ENCODE peak calls at places on chromosomes 13 and 19, in four cellular contexts. E, N, G and B are unnamed samples. For H4K20me1, the result is how much of the 10 kb centered on the place peaks cover.

GRCh38 chr13:98731925-98732324 is 20.5 kb downstream of the SLC15A1 start:
- DNase-seq in E (no peak), N (no peak), G (no peak), B (no peak)

GRCh38 chr19:10544242-10544752 is 593 bp downstream of the ATG4D start:
- DNase-seq in E (no peak), N (no peak), G (no peak), B (no peak)

GRCh38 chr13:74047925-74048324 is 86.3 kb downstream of the KLF12 start:
- DNase-seq in E (no peak), N (peak), G (no peak), B (no peak)

GRCh38 chr19:18364826-18365528 is 21.0 kb upstream of the GDF15 start:
- DNase-seq in E (peak), N (peak), G (no peak), B (peak)

GRCh38 chr19:29871143-29871542 is 59.4 kb downstream of the CCNE1 start:
- DNase-seq in E (no peak), N (no peak), G (no peak), B (no peak)

GRCh38 chr19:10979950-10980349 is 19.1 kb downstream of the SMARCA4 start:
- DNase-seq in E (peak), N (no peak), G (no peak), B (peak)

GRCh38 chr13:111119966-111120365 is 4.9 kb downstream of the ARHGEF7 start:
- DNase-seq in E (peak), N (no peak), G (no peak), B (no peak)

GRCh38 chr19:57708641-57709354 is at the start of gene ZNF154:
- DNase-seq in E (peak), N (peak), G (peak), B (peak)

GRCh38 chr13:33723772-33724435 is 94.0 kb upstream of the RFC3 start:
- DNase-seq in E (peak), N (peak), G (peak), B (peak)

GRCh38 chr19:32662186-32662585 is 12.8 kb downstream of the ANKRD27 start:
- DNase-seq in E (peak), N (peak), G (no peak), B (peak)

GRCh38 chr13:79062291-79062690 is 343.8 kb downstream of the RBM26 start:
- DNase-seq in E (no peak), N (no peak), G (no peak), B (no peak)

GRCh38 chr19:55452381-55453325 is 8.8 kb downstream of the ISOC2 start:
- DNase-seq in E (peak), N (peak), G (peak), B (peak)

GRCh38 chr13:89514534-89515312 is 1832.8 kb upstream of the MIR17HG start:
- DNase-seq in E (peak), N (peak), G (no peak), B (no peak)

GRCh38 chr19:33746159-33746558 is 50.5 kb upstream of the KCTD15 start:
- DNase-seq in E (no peak), N (no peak), G (no peak), B (peak)

GRCh38 chr13:34857561-34857960 is 84.5 kb upstream of the NBEA start:
- DNase-seq in E (no peak), N (no peak), G (no peak), B (no peak)

GRCh38 chr13:77918391-77919261 is at the start of gene EDNRB:
- DNase-seq in E (peak), N (peak), G (peak), B (peak)

GRCh38 chr13:58085819-58086218 is 454.3 kb downstream of the PCDH17 start:
- DNase-seq in E (no peak), N (peak), G (no peak), B (no peak)

GRCh38 chr19:47486900-47487299 is 2.9 kb upstream of the KPTN start:
- DNase-seq in E (no peak), N (no peak), G (no peak), B (no peak)

GRCh38 chr19:6059996-6060599 is 50.2 kb downstream of the RFX2 start:
- DNase-seq in E (no peak), N (no peak), G (no peak), B (no peak)

GRCh38 chr19:38714354-38714778 is 29.9 kb downstream of the CAPN12 start:
- DNase-seq in E (no peak), N (no peak), G (no peak), B (no peak)

GRCh38 chr13:34257980-34258379 is 440.0 kb downstream of the RFC3 start:
- DNase-seq in E (no peak), N (no peak), G (no peak), B (no peak)

GRCh38 chr19:56764296-56764695 is 76.2 kb downstream of the PEG3 start:
- DNase-seq in E (no peak), N (no peak), G (no peak), B (no peak)

GRCh38 chr13:44103721-44104490 is 224.2 kb downstream of the LACC1 start:
- DNase-seq in E (no peak), N (no peak), G (no peak), B (no peak)

GRCh38 chr19:52453324-52454094 is at the start of gene ZNF578:
- DNase-seq in E (peak), N (peak), G (no peak), B (peak)

GRCh38 chr13:110574161-110574560 is 12.6 kb upstream of the RAB20 start:
- DNase-seq in E (no peak), N (no peak), G (no peak), B (no peak)

GRCh38 chr19:6210091-6210490 is 69.7 kb downstream of the MLLT1 start:
- DNase-seq in E (no peak), N (no peak), G (no peak), B (no peak)

GRCh38 chr13:44516771-44517170 is 59.4 kb downstream of the TSC22D1 start:
- DNase-seq in E (no peak), N (no peak), G (peak), B (no peak)

GRCh38 chr19:37719927-37720265 is 335 bp upstream of the ZNF607 start:
- DNase-seq in E (no peak), N (no peak), G (no peak), B (no peak)

GRCh38 chr13:37029617-37030016 is 29.0 kb downstream of the EXOSC8 start:
- DNase-seq in E (peak), N (peak), G (no peak), B (peak)
- H3K4me2 ChIP-seq in E (no peak), N (no peak), G (no peak), B (no peak)

GRCh38 chr19:7852851-7853759 is 21.1 kb downstream of the PRR36 start:
- DNase-seq in E (peak), N (no peak), G (peak), B (peak)
- H4K20me1 ChIP-seq in E (under half), N (under half), G (under half), B (under half)

GRCh38 chr19:45767410-45767880 is 1.6 kb downstream of the SIX5 start:
- DNase-seq in E (peak), N (peak), G (peak), B (peak)
- H3K27ac ChIP-seq in E (peak), N (peak), G (no peak), B (peak)

DNA sequence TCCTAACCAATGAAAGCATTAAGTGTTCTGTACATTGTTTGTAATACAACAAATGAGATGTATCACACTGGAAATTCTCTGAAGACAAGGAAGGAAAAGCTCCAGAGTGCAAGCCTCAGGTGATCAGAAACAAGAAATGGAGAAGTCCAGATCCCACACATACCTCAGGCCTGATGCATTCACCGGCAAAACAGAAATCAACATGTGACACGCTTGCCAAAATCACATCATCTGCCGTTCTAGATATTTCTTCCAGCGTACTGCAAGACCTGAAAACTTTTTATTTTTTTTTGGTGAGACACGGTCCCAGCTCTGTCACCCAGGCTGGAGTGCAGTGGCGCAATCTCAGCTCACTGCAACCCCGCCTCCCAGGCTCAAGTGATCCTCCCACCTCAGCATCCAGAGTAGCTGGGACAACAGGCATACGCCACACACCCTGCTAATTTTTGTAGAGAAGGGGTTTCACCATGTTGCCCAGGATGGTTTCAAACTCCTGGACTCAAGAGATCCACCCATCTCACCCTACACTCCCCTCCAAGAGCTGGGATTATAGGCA is 48.6 kb downstream of the FOXO1 start:
- DNase-seq in E (no peak), N (no peak), G (no peak), B (no peak)
- H3K4me2 ChIP-seq in E (no peak), N (no peak), G (no peak), B (no peak)

DNA sequence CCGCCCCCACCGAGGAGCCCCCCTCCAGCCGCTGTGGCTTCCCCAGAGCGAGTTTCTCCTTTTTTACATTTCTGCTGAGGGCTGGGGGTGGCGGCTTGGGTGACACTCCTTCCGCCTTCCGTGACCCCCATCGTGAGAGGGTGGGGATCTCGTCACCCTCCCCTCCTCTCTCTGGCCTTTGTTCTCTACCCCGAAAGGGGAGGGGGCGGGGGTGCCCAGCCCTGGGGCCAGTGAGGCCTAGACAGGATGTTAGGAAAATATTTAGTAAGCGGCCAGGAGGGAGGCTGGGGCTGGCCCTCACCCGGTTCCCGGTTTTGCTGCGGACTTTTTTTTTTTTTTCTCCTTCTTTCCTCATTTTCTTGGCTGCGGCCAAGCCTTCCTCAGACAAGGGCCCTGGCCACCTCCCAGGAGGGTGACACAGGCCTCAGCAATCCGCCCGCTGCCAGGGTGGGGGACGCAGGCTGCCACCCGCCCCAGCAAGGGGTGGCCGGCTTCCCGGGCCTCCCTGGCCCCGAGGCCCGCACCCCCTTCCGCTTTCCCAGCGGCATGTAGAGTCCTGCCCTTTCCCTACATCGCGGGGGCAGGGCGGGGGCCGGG is 3.9 kb downstream of the MIDN start:
- DNase-seq in E (peak), N (peak), G (no peak), B (peak)
- H4K20me1 ChIP-seq in E (under half), N (half or more), G (under half), B (under half)

DNA sequence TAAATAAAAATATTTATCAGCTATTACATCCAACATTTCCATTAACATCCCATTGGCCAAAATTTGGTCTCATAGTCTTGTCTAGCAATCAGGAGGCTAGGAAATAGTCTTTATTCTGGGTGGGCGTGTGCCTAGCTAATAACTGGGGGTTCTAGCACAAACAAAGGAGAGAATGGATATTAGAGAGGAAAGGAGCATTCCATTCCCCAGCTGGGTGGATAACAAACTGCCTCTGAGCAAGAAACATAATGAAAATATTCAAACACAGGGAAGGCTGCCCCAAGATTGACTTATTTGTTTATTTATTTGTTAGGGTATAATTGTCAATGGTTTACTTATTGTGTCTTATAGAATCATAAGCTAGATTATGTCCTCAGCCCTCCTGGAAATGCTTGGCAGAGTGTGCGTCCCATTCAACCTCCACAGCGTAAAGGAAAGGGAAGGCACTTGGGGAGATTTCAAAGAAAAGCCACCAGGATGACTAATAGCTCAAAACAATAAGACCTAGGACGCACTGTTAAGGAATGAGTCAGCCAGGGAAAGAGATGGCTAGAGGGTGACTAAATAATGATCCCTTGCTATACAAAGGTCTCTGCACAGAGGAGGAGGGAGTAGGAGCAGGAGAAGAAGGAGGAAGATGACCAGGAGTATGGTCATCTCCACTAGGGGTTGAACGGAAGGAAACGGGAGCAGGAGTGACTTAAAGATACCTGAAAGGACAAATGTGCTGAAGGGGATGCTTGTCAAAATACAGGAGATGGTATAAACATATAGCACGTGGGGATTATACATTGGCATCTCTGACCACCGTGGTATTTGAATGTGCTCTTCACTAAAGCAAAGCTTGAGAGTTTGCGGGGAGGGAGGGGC is 23.5 kb upstream of the USP12 start:
- DNase-seq in E (peak), N (peak), G (peak), B (peak)
- H3K27ac ChIP-seq in E (peak), N (peak), G (no peak), B (peak)

GRCh38 chr13:59250276-59250990 is 913.3 kb downstream of the DIAPH3 start:
- DNase-seq in E (no peak), N (no peak), G (no peak), B (peak)

GRCh38 chr13:59247166-59247565 is 916.6 kb downstream of the DIAPH3 start:
- DNase-seq in E (no peak), N (no peak), G (no peak), B (no peak)
- H3K4me2 ChIP-seq in E (no peak), N (no peak), G (no peak), B (no peak)